ENCODE peak calls at places on chromosomes 7 and 10, in ten cellular contexts. M, B, O, C, T, J, G, S, U and E are unnamed samples.
A peak's percentile ranks its signal among the peaks of the same experiment; 100 is the strongest.

GRCh38 chr10:132355297-132355696 is 23.3 kb downstream of the LRRC27 start:
- DNase-seq in M (no peak), B (no peak), O (no peak), C (no peak), T (no peak), J (no peak), G (no peak), S (peak; percentile 55), U (no peak), E (no peak)

GRCh38 chr10:34723746-34724145 is 91.3 kb downstream of the PARD3 start:
- DNase-seq in M (no peak), B (peak; percentile 56), O (peak; percentile 78), C (peak; percentile 47), T (peak; percentile 82), J (no peak), G (peak; percentile 88), S (no peak), U (no peak), E (peak; percentile 64)

GRCh38 chr10:102744374-102745051 is 765 bp downstream of the WBP1L start:
- DNase-seq in M (no peak), B (peak; percentile 47), O (peak; percentile 16), C (no peak), T (no peak), J (no peak), G (peak; percentile 63), S (no peak), U (no peak), E (no peak)

GRCh38 chr7:4951903-4952636 is 6.9 kb downstream of the MMD2 start:
- DNase-seq in M (no peak), B (no peak), O (peak; percentile 10), C (no peak), T (peak; percentile 39), J (no peak), G (peak; percentile 15), S (no peak), U (no peak), E (no peak)

GRCh38 chr10:57657164-57657765 is 610.4 kb downstream of the IPMK start:
- DNase-seq in M (peak; percentile 70), B (peak; percentile 65), O (peak; percentile 39), C (peak; percentile 29), T (peak; percentile 73), J (peak; percentile 17), G (peak; percentile 60), S (no peak), U (peak; percentile 12), E (peak; percentile 60)

GRCh38 chr10:44673245-44673999 is 237.7 kb upstream of the TMEM72 start:
- DNase-seq in M (no peak), B (no peak), O (no peak), C (no peak), T (no peak), J (no peak), G (no peak), S (no peak), U (no peak), E (no peak)

GRCh38 chr10:1382711-1383110 is 326.5 kb downstream of the WDR37 start:
- DNase-seq in M (no peak), B (peak; percentile 7), O (no peak), C (no peak), T (no peak), J (no peak), G (no peak), S (no peak), U (no peak), E (no peak)

GRCh38 chr10:22824520-22824919 is 103.3 kb upstream of the ARMC3 start:
- DNase-seq in M (no peak), B (no peak), O (no peak), C (no peak), T (no peak), J (no peak), G (no peak), S (no peak), U (no peak), E (no peak)

GRCh38 chr7:111011500-111011899 is 79.4 kb upstream of the LRRN3 start:
- DNase-seq in M (no peak), B (no peak), O (no peak), C (no peak), T (no peak), J (no peak), G (no peak), S (no peak), U (no peak), E (peak; percentile 4)

GRCh38 chr7:190196-190595 is 2.2 kb upstream of the FAM20C start:
- DNase-seq in M (no peak), B (no peak), O (no peak), C (no peak), T (no peak), J (no peak), G (no peak), S (no peak), U (no peak), E (no peak)

GRCh38 chr10:130493446-130494198 is 357.4 kb downstream of the GLRX3 start:
- DNase-seq in M (no peak), B (no peak), O (no peak), C (no peak), T (no peak), J (no peak), G (no peak), S (no peak), U (no peak), E (no peak)

GRCh38 chr10:30751678-30752331 is 122.3 kb upstream of the LYZL2 start:
- DNase-seq in M (peak; percentile 59), B (no peak), O (peak; percentile 75), C (no peak), T (peak; percentile 57), J (peak; percentile 31), G (peak; percentile 89), S (peak; percentile 93), U (peak; percentile 81), E (peak; percentile 31)

GRCh38 chr10:43230909-43231522 is 35.8 kb downstream of the RASGEF1A start:
- DNase-seq in M (no peak), B (peak; percentile 9), O (no peak), C (peak; percentile 4), T (no peak), J (no peak), G (no peak), S (peak; percentile 60), U (no peak), E (no peak)

GRCh38 chr7:23093546-23093945 is 12.0 kb upstream of the KLHL7 start:
- DNase-seq in M (no peak), B (no peak), O (peak; percentile 65), C (no peak), T (no peak), J (no peak), G (peak; percentile 25), S (no peak), U (no peak), E (peak; percentile 84)

GRCh38 chr10:75399461-75400162 is 2.0 kb downstream of the ZNF503 start:
- DNase-seq in M (peak; percentile 75), B (peak; percentile 86), O (peak; percentile 69), C (peak; percentile 88), T (peak; percentile 86), J (peak; percentile 32), G (peak; percentile 78), S (peak; percentile 96), U (peak; percentile 87), E (no peak)

GRCh38 chr7:137488038-137488437 is 144.5 kb upstream of the PTN start:
- DNase-seq in M (no peak), B (no peak), O (peak; percentile 45), C (no peak), T (peak; percentile 29), J (no peak), G (peak; percentile 17), S (no peak), U (no peak), E (peak; percentile 1)

DNA sequence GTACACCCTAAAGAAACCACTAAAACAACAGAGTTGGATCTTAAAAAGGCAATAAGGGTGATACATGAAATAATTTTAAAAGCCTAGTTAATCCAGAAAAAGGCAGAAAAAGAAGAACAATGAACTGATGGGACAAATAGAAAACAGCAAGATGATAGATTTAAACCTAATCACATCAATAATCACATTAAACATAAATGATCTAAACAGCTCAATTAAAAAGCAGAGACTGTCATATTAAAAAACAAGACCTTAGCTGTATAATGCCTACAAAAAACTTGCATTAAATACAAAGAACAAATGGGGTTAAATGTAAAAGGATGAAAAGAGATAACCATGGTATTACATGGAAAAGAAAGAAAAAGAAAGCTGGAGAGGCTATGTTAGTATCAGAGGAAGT is 96.2 kb downstream of the RTKN2 start:
- DNase-seq in M (no peak), B (no peak), O (no peak), C (no peak), T (no peak), J (no peak), G (no peak), S (no peak), U (no peak), E (no peak)
- H3K4me3 ChIP-seq in M (no peak overlapping the region), B (no peak overlapping the region), O (no peak overlapping the region), C (no peak overlapping the region), T (no peak overlapping the region), J (no peak overlapping the region), G (no peak overlapping the region), S (no peak overlapping the region), U (no peak overlapping the region), E (no peak overlapping the region)

DNA sequence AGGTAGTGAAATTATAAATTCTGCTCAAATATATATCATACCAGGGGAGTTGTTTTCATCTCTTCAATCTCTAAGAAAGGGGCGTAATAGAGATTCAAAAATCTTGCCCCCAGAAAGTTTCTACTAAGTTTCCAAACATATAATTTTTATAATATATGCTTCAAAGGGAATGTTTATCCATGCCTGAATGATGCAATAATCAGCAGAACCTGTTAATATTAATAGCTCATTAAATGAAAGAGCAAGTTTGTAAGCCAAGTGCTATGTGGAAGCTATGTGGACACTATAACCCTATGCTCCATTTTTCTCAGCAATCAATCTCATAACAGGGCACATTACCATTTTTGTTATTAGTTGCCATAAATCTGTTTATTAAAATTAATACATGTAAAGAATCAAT is 25.3 kb downstream of the VPS41 start:
- DNase-seq in M (no peak), B (no peak), O (no peak), C (no peak), T (no peak), J (no peak), G (no peak), S (no peak), U (no peak), E (no peak)
- H3K4me3 ChIP-seq in M (no peak overlapping the region), B (no peak overlapping the region), O (no peak overlapping the region), C (no peak overlapping the region), T (no peak overlapping the region), J (no peak overlapping the region), G (no peak overlapping the region), S (no peak overlapping the region), U (no peak overlapping the region), E (no peak overlapping the region)

DNA sequence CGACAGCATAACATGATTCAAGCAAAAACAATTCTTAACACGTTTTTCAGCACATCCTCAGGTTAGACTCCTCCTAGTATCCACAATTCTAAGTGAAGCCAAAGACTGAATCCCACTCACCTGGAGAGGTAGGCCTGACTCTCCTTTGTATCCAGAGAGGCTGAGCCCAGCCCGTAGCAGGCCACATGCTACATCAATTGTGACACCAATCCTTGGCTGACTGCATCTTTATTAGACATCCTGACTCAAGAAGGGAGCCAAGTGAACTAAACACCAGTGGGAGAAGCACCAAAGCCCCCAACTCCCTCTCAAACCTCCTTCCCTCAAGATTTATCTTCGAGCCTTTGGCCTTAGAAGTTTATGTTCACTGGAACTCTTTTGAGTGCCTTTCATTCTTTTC is 125.5 kb upstream of the PDLIM1 start:
- DNase-seq in M (no peak), B (no peak), O (no peak), C (no peak), T (no peak), J (no peak), G (no peak), S (no peak), U (no peak), E (no peak)
- H3K4me3 ChIP-seq in M (no peak overlapping the region), B (no peak overlapping the region), O (no peak overlapping the region), C (peak overlapping the region; percentile 7), T (no peak overlapping the region), J (no peak overlapping the region), G (no peak overlapping the region), S (no peak overlapping the region), U (peak overlapping the region; percentile 65), E (no peak overlapping the region)

GRCh38 chr7:20217193-20217948 is at the start of gene MACC1:
- DNase-seq in M (peak; percentile 23), B (no peak), O (no peak), C (no peak), T (no peak), J (no peak), G (no peak), S (no peak), U (no peak), E (peak; percentile 95)
- H3K4me3 ChIP-seq in M (no peak within 1 kb of the TSS), B (no peak within 1 kb of the TSS), O (no peak within 1 kb of the TSS), C (no peak within 1 kb of the TSS), T (no peak within 1 kb of the TSS), J (no peak within 1 kb of the TSS), G (no peak within 1 kb of the TSS), S (no peak within 1 kb of the TSS), U (no peak within 1 kb of the TSS), E (peak within 1 kb of the TSS; percentile 35)